ENCODE peak calls at places on chromosomes 11 and 22, in nine cellular contexts. M is left ventricle myocardium inferior, V is fibroblast of mammary gland, T is H1, Y is esophagus squamous epithelium, X is BJ, A is colonic mucosa, W is HFF-Myc, S is AG09319. P is an unnamed sample.

GRCh38 chr11:36026315-36026968 is 82.6 kb downstream of the LDLRAD3 start:
- DNase-seq in A (no peak), W (no peak), V (no peak), X (no peak), Y (no peak), T (no peak), M (no peak), S (no peak), P (no peak)

GRCh38 chr22:18056161-18056666 is 21.6 kb upstream of the PEX26 start:
- DNase-seq in W (peak), A (no peak), Y (no peak), X (peak), M (no peak), V (peak), S (peak), T (no peak), P (peak)

GRCh38 chr11:88305430-88305829 is 32.1 kb downstream of the CTSC start:
- DNase-seq in W (no peak), V (no peak), T (no peak), Y (no peak), M (no peak), X (no peak), A (no peak), S (no peak), P (no peak)

GRCh38 chr11:61955031-61955415 is 4.9 kb downstream of the BEST1 start:
- DNase-seq in M (peak), T (no peak), V (peak), S (peak), A (peak), X (peak), W (no peak), Y (no peak), P (peak)

GRCh38 chr11:57379732-57380131 is 1.2 kb downstream of the PRG3 start:
- DNase-seq in M (no peak), W (no peak), V (peak), A (no peak), T (peak), Y (no peak), S (no peak), X (no peak), P (no peak)

GRCh38 chr22:23070418-23071162 is at the start of gene GNAZ:
- DNase-seq in Y (no peak), X (no peak), T (peak), A (no peak), W (no peak), V (no peak), M (no peak), S (no peak), P (no peak)

GRCh38 chr11:95154514-95154913 is 64.9 kb downstream of the ENDOD1 start:
- DNase-seq in X (no peak), M (no peak), A (peak), T (peak), S (no peak), Y (no peak), W (no peak), V (peak), P (no peak)

GRCh38 chr11:57604289-57605010 is 7.0 kb downstream of the SERPING1 start:
- DNase-seq in Y (no peak), A (no peak), W (no peak), V (no peak), S (no peak), T (no peak), X (no peak), M (no peak), P (no peak)

DNA sequence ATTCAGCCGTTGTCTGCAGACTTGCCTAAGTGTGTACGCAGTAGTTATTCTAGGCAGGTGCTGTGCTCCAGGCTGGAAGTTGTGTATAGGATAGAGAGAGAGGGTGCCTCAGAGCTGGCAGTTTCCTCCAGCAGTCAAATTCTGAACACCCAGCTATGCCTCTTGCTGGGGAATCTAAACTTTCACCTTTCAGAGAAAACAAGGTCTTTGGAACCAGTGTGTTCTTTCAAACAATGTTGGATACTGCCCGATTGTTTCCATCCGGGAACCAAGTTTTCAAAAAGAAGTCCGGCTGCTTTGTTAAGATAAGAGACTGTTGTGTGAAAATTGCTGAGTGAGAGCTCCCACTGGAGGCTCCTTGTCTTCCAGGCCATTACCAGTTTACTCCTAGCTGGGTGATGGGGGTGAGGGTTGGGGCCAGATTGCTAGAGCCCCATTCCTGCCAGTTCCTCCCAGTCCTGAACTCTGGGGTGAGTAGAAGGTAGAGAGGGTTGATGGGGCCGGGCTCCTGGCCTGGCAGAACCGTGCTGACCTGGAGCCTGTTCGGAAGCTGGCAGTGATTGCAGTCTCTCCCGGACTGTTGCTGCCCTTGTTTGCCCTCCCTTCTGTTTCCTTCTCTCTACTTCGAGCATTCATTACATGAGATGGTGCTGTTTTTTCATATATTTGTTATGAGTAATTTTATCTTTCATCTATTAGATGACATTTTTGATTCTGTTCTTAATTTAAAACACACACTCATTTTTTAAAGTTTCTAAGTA is 150.2 kb downstream of the TEAD1 start:
- DNase-seq in T (no peak), A (peak), X (no peak), M (no peak), V (no peak), S (no peak), Y (no peak), W (no peak), P (no peak)
- TF ChIP-seq CTCF in T (no peak), A (no peak), X (no peak), M (peak), V (no peak), S (no peak), Y (no peak), W (no peak), P (no peak)

GRCh38 chr11:17972987-17973386 is 39.9 kb downstream of the SERGEF start:
- DNase-seq in S (peak), A (peak), Y (no peak), X (peak), T (peak), W (peak), V (peak), M (peak), P (peak)
- TF ChIP-seq CTCF in S (peak), A (no peak), Y (peak), X (peak), T (peak), W (peak), V (peak), M (peak), P (peak)

GRCh38 chr11:86571273-86571948 is 101.0 kb downstream of the ME3 start:
- DNase-seq in V (no peak), T (peak), A (peak), S (no peak), M (no peak), W (no peak), Y (no peak), X (no peak), P (no peak)
- TF ChIP-seq CTCF in V (peak), T (peak), A (peak), S (peak), M (peak), W (peak), Y (no peak), X (peak), P (peak)

DNA sequence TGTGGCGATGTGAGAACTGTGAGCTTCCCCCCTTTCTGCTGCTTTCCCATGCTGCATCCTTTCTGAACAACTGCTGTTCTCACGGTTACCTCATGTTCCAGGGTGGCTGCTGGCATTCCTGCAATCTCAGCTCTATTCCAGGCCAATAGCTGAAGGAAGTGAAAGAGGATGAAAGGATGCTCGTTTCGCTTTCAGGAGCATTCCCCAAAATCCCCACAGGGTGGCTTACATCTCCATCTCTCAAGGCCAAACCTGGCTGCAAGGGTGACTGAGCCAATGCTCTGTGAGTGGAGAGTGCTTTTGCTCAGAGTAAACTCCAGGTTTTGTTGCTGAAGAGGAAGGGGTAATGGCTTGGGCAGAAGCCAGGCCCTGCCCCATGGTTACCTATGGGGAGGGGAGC is 848.2 kb downstream of the BRD1 start:
- DNase-seq in T (no peak), S (no peak), M (no peak), W (no peak), V (peak), Y (no peak), X (no peak), A (no peak), P (no peak)
- TF ChIP-seq CTCF in T (peak), S (no peak), M (no peak), W (no peak), V (no peak), Y (no peak), X (no peak), A (no peak), P (no peak)